ENCODE peak calls at places on chromosomes 11 and 22, in four cellular contexts. U is thyroid gland, F is suprapubic skin, X is adrenal gland. L is an unnamed sample.

GRCh38 chr22:42344391-42344861 is 74.0 kb upstream of the TCF20 start:
- DNase-seq in X (no peak), U (peak), F (no peak), L (no peak)

GRCh38 chr11:120339394-120339890 is 3.2 kb downstream of the ARHGEF12 start:
- DNase-seq in U (peak), F (no peak), X (peak), L (no peak)

GRCh38 chr11:108144615-108145014 is 23.2 kb downstream of the ACAT1 start:
- DNase-seq in X (no peak), U (no peak), F (no peak), L (no peak)

GRCh38 chr11:124123587-124123986 is 8.3 kb downstream of the VWA5A start:
- DNase-seq in U (no peak), X (no peak), F (no peak), L (no peak)

GRCh38 chr11:133896642-133897330 is 51.5 kb upstream of the SPATA19 start:
- DNase-seq in X (no peak), U (no peak), F (peak), L (no peak)

GRCh38 chr11:102653744-102654291 is 28.7 kb upstream of the MMP20 start:
- DNase-seq in X (no peak), F (no peak), U (no peak), L (no peak)

GRCh38 chr11:79758325-79758724 is 317.5 kb upstream of the TENM4 start:
- DNase-seq in F (no peak), X (no peak), U (no peak), L (no peak)

GRCh38 chr11:10298342-10298741 is 4.3 kb upstream of the SBF2 start:
- DNase-seq in X (no peak), U (peak), F (no peak), L (no peak)

GRCh38 chr11:122779047-122779629 is 59.2 kb upstream of the CRTAM start:
- DNase-seq in F (no peak), X (no peak), U (no peak), L (no peak)

GRCh38 chr11:65742353-65742752 is 21.8 kb upstream of the RNASEH2C start:
- DNase-seq in U (no peak), X (no peak), F (no peak), L (no peak)

GRCh38 chr11:99422581-99423434 is 402.1 kb downstream of the CNTN5 start:
- DNase-seq in X (no peak), F (no peak), U (no peak), L (no peak)

GRCh38 chr11:111513240-111513605 is 1.0 kb upstream of the BTG4 start:
- DNase-seq in F (no peak), U (no peak), X (no peak), L (no peak)

GRCh38 chr11:116043857-116044256 is 539.6 kb upstream of the CADM1 start:
- DNase-seq in X (no peak), F (no peak), U (no peak), L (no peak)

GRCh38 chr11:58316142-58316541 is 42.7 kb downstream of the OR5B17 start:
- DNase-seq in U (no peak), F (no peak), X (no peak), L (peak)

GRCh38 chr22:25054943-25055511 is 102.5 kb downstream of the KIAA1671 start:
- DNase-seq in F (no peak), U (peak), X (no peak), L (peak)

GRCh38 chr11:99814021-99814420 is 793.3 kb downstream of the CNTN5 start:
- DNase-seq in F (no peak), U (no peak), X (no peak), L (no peak)

GRCh38 chr22:41288245-41288946 is 2.4 kb upstream of the RANGAP1 start:
- DNase-seq in X (peak), U (no peak), F (no peak), L (peak)
- H3K4me3 ChIP-seq in X (no peak), U (no peak), F (no peak), L (peak)

GRCh38 chr11:61446211-61446651 is 16.3 kb downstream of the SDHAF2 start:
- DNase-seq in U (peak), F (peak), X (peak), L (peak)
- TF ChIP-seq CTCF in U (peak), F (peak), X (peak), L (peak)

GRCh38 chr11:128825050-128825806 is 41.9 kb downstream of the KCNJ1 start:
- DNase-seq in X (no peak), U (no peak), F (no peak), L (no peak)

GRCh38 chr11:128827494-128827893 is 39.6 kb downstream of the KCNJ1 start:
- DNase-seq in X (no peak), F (no peak), U (no peak), L (no peak)

GRCh38 chr11:128824199-128825049 is 42.7 kb downstream of the KCNJ1 start:
- DNase-seq in U (peak), X (no peak), F (no peak), L (no peak)

GRCh38 chr11:128819198-128819597 is 47.9 kb downstream of the KCNJ1 start:
- DNase-seq in X (no peak), F (no peak), U (no peak), L (no peak)

GRCh38 chr11:128823751-128824150 is 43.3 kb downstream of the KCNJ1 start:
- DNase-seq in F (no peak), U (no peak), X (no peak), L (no peak)
- H3K4me3 ChIP-seq in F (no peak), U (no peak), X (peak), L (no peak)

DNA sequence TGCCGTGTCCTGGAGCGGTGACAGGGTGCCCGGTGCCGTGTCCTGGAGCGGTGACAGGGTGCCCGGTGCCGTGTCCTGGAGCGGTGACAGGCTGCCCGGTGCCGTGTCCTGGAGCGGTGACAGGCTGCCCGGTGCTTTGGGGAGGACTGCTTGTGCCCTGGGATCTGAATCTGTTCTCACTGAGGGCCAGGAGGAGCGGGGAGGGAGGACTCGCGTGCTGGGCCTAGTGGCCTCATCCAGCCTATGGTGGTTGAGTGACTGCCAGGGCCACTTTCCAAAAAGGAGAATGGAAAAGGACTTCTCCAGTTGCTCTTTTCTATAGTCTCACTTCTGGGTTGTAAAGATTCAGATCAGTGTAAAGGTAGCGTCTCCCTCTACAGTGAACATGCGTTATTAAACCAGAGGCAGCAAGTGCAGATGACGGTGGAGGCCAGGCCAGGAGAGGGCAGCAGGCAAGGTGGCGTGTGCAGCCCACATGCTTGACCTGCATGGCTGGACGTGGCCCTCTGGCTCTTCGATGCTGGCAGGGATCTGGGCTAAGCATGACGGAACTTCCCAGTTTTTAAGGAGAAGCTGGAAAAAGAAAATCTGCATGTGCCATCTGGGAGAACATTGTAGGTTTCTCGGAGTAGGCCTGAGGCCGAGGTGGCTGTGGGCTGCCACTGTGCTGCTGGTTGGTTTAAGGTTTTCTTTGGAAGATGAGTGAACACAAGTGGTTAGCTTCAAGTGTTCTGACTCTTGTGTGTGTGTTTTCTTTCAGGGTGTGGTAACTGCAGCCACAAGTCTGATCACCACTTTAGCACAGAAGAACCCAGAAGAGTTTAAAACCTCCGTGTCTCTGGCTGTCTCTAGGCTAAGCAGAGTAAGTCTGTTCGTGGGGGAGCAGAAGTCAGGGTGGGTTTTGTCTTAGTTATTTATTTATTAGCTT is 55.0 kb downstream of the AP2A2 start:
- DNase-seq in F (no peak), X (no peak), U (peak), L (no peak)
- TF ChIP-seq CTCF in F (no peak), X (no peak), U (peak), L (peak)

DNA sequence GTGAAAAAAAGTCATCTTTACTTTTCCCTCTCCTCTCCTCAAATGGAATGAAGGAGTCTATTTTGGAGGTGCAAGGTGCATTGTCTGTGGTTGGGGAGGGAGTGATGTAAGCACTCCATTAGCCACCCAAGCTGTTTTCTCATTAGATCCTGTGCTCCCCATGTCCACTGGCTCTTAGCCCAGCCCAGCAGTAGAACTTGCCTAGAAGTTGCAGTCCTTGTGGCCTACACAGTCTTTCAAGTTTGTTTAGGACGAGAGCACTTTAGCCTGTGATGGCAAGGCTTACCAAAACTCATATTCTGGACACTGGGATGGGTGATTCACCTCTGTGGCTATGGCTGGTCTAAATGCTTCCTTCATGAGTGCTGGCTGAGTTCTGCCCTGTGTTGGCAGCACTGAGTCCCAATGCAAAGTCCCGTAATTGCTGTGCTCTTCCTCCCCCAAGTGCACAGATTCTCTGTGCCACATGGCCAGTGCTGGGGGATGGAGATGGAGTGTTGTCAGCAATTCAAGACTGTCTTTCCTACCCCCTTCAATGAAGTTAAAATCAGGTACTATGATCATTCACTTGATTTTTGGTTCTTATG is 15.8 kb downstream of the SLC22A25 start:
- DNase-seq in X (no peak), F (no peak), U (peak), L (no peak)
- H3K4me3 ChIP-seq in X (no peak), F (no peak), U (no peak), L (no peak)

DNA sequence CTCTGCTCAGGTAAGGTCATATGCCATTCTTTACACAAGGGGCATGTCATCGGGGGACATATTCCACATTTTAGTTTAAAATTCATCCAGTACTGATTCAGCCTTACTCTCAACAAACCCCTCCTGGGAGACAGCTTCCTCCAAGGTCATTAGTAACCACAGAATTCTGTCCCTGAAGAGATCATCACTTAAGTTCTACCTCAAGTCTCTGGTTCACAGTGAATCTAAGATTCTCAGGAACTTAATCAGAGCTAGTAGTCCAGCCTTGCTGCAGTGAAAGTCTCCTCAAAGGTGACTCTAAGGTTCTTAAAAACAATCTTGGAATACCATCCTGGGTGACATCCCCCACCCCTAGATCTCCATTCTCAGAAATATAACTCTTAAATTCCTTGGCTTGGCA is 18.9 kb upstream of the GDPD4 start:
- DNase-seq in U (no peak), F (no peak), X (no peak), L (no peak)
- TF ChIP-seq CTCF in U (no peak), F (no peak), X (no peak), L (no peak)

DNA sequence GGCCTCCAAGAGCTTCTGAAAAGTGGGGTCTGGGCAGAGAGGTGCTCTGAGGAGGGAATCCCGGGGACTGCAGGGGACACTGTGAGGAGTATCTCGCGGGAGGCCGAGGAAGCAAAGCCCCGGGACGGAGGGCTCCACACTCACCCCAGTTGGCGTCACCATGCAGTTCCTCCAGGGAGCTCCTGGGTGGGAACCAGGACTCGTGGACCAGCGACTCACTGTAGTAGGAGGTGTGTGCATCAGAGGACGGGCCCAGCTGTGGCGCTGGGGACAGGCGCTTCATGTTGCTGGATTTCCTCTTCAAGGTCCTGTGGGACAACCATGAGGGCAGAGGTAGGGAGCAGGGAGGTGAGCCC is 4.8 kb downstream of the SUN2 start:
- DNase-seq in U (no peak), X (no peak), F (no peak), L (no peak)
- H3K4me3 ChIP-seq in U (no peak), X (no peak), F (no peak), L (no peak)

DNA sequence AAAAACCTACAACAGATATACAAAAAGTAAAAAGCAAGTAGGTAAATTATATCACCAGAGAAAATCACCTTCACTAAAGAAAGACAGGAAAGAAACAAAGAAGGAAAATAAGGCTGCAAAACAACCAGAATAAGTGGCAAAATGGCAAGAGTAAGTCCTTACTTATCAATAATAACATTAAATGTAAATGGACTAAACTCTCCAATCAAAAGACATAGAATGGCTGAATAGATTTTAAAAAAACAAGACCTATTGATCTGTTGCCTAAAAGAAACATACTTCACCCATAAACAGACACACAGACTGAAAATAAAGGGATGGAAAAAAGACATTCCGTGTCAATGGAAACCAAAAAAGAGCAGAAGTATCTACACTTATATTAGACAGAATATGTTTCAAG is 695.7 kb upstream of the FAT3 start:
- DNase-seq in U (no peak), X (no peak), F (no peak), L (no peak)
- TF ChIP-seq CTCF in U (no peak), X (no peak), F (no peak), L (no peak)

L was measured in epithelial cell of proximal tubule.